ENCODE peak calls at places on chromosomes 7 and 10, in six cellular contexts. One of them, this sample, is unnamed.

GRCh38 chr7:151204383-151205032 is 5.8 kb downstream of the H2BK1 start:
- DNase-seq in kidney: no peak
- DNase-seq in endothelial cell of umbilical vein: no peak
- DNase-seq in ovary: no peak
- DNase-seq in A549: no peak
- DNase-seq in GM12865: no peak
- DNase-seq in this sample: no peak

GRCh38 chr10:66180651-66181318 is 745.1 kb upstream of the LRRTM3 start:
- DNase-seq in ovary: no peak
- DNase-seq in A549: peak
- DNase-seq in GM12865: peak
- DNase-seq in endothelial cell of umbilical vein: peak
- DNase-seq in kidney: no peak
- DNase-seq in this sample: peak

GRCh38 chr10:10043083-10043482 is 974.6 kb upstream of the CELF2 start:
- DNase-seq in GM12865: no peak
- DNase-seq in ovary: no peak
- DNase-seq in kidney: no peak
- DNase-seq in A549: no peak
- DNase-seq in endothelial cell of umbilical vein: no peak
- DNase-seq in this sample: no peak

GRCh38 chr10:121702351-121703320 is 104.4 kb upstream of the FGFR2 start:
- DNase-seq in ovary: no peak
- DNase-seq in GM12865: no peak
- DNase-seq in kidney: no peak
- DNase-seq in endothelial cell of umbilical vein: no peak
- DNase-seq in A549: peak
- DNase-seq in this sample: no peak

GRCh38 chr10:129531195-129531968 is 64.3 kb downstream of the MGMT start:
- DNase-seq in A549: peak
- DNase-seq in endothelial cell of umbilical vein: no peak
- DNase-seq in ovary: no peak
- DNase-seq in kidney: no peak
- DNase-seq in GM12865: no peak
- DNase-seq in this sample: no peak

GRCh38 chr7:107387077-107387476 is 82.8 kb upstream of the GPR22 start:
- DNase-seq in A549: no peak
- DNase-seq in kidney: peak
- DNase-seq in endothelial cell of umbilical vein: peak
- DNase-seq in ovary: no peak
- DNase-seq in GM12865: no peak
- DNase-seq in this sample: peak

GRCh38 chr10:127153166-127153565 is 43.2 kb downstream of the INSYN2A start:
- DNase-seq in ovary: no peak
- DNase-seq in A549: no peak
- DNase-seq in GM12865: no peak
- DNase-seq in kidney: no peak
- DNase-seq in endothelial cell of umbilical vein: no peak
- DNase-seq in this sample: no peak

GRCh38 chr10:130481076-130481930 is 345.1 kb downstream of the GLRX3 start:
- DNase-seq in ovary: no peak
- DNase-seq in kidney: no peak
- DNase-seq in GM12865: no peak
- DNase-seq in endothelial cell of umbilical vein: no peak
- DNase-seq in A549: no peak
- DNase-seq in this sample: no peak

GRCh38 chr7:150570712-150571465 is 3.7 kb downstream of the GIMAP4 start:
- DNase-seq in GM12865: no peak
- DNase-seq in ovary: no peak
- DNase-seq in endothelial cell of umbilical vein: no peak
- DNase-seq in kidney: no peak
- DNase-seq in A549: no peak
- DNase-seq in this sample: no peak

GRCh38 chr10:79184141-79184625 is 115.4 kb downstream of the ZMIZ1 start:
- DNase-seq in A549: peak
- DNase-seq in GM12865: no peak
- DNase-seq in kidney: peak
- DNase-seq in ovary: no peak
- DNase-seq in endothelial cell of umbilical vein: peak
- DNase-seq in this sample: no peak

GRCh38 chr10:109987413-109987812 is 20.4 kb upstream of the ADD3 start:
- DNase-seq in A549: no peak
- DNase-seq in ovary: no peak
- DNase-seq in endothelial cell of umbilical vein: peak
- DNase-seq in kidney: no peak
- DNase-seq in GM12865: no peak
- DNase-seq in this sample: no peak

GRCh38 chr7:8177109-8177933 is 84.6 kb downstream of the ICA1 start:
- DNase-seq in endothelial cell of umbilical vein: peak
- DNase-seq in A549: no peak
- DNase-seq in ovary: no peak
- DNase-seq in kidney: no peak
- DNase-seq in GM12865: peak
- DNase-seq in this sample: no peak

GRCh38 chr7:75938921-75939320 is 24.0 kb downstream of the POR start:
- DNase-seq in endothelial cell of umbilical vein: no peak
- DNase-seq in ovary: no peak
- DNase-seq in A549: no peak
- DNase-seq in kidney: no peak
- DNase-seq in GM12865: no peak
- DNase-seq in this sample: no peak

GRCh38 chr10:52853704-52854103 is 81.1 kb upstream of the MBL2 start:
- DNase-seq in A549: no peak
- DNase-seq in endothelial cell of umbilical vein: no peak
- DNase-seq in ovary: no peak
- DNase-seq in kidney: no peak
- DNase-seq in GM12865: peak
- DNase-seq in this sample: no peak

GRCh38 chr7:2488272-2488645 is 12.1 kb upstream of the GRIFIN start:
- DNase-seq in ovary: peak
- DNase-seq in A549: no peak
- DNase-seq in GM12865: no peak
- DNase-seq in kidney: peak
- DNase-seq in endothelial cell of umbilical vein: no peak
- DNase-seq in this sample: no peak

GRCh38 chr10:71911296-71911954 is 52.8 kb upstream of the CHST3 start:
- DNase-seq in ovary: no peak
- DNase-seq in kidney: no peak
- DNase-seq in endothelial cell of umbilical vein: peak
- DNase-seq in GM12865: no peak
- DNase-seq in A549: no peak
- DNase-seq in this sample: no peak

GRCh38 chr7:137873524-137873923 is 26.8 kb upstream of the DGKI start:
- DNase-seq in endothelial cell of umbilical vein: no peak
- DNase-seq in GM12865: peak
- DNase-seq in A549: no peak
- DNase-seq in ovary: no peak
- DNase-seq in kidney: no peak
- DNase-seq in this sample: no peak

GRCh38 chr10:32618482-32618881 is 172.5 kb downstream of the CCDC7 start:
- DNase-seq in endothelial cell of umbilical vein: no peak
- DNase-seq in ovary: no peak
- DNase-seq in kidney: no peak
- DNase-seq in A549: no peak
- DNase-seq in GM12865: no peak
- DNase-seq in this sample: no peak

GRCh38 chr7:44077681-44078091 is 4.6 kb downstream of the POLM start:
- DNase-seq in GM12865: no peak
- DNase-seq in kidney: peak
- DNase-seq in A549: no peak
- DNase-seq in ovary: peak
- DNase-seq in endothelial cell of umbilical vein: no peak
- DNase-seq in this sample: no peak

GRCh38 chr10:124077216-124077615 is 16.2 kb downstream of the CHST15 start:
- DNase-seq in kidney: no peak
- DNase-seq in endothelial cell of umbilical vein: no peak
- DNase-seq in ovary: no peak
- DNase-seq in GM12865: no peak
- DNase-seq in A549: no peak
- DNase-seq in this sample: no peak

GRCh38 chr10:15293862-15294835 is 76.9 kb downstream of the FAM171A1 start:
- DNase-seq in kidney: no peak
- DNase-seq in endothelial cell of umbilical vein: peak
- DNase-seq in ovary: no peak
- DNase-seq in A549: no peak
- DNase-seq in GM12865: no peak
- DNase-seq in this sample: no peak

GRCh38 chr10:2812631-2813030 is 254.7 kb upstream of the PFKP start:
- DNase-seq in endothelial cell of umbilical vein: no peak
- DNase-seq in GM12865: no peak
- DNase-seq in ovary: no peak
- DNase-seq in kidney: no peak
- DNase-seq in A549: no peak
- DNase-seq in this sample: no peak

GRCh38 chr10:11742779-11743298 is 657 bp downstream of the ECHDC3 start:
- DNase-seq in ovary: peak
- DNase-seq in endothelial cell of umbilical vein: no peak
- DNase-seq in GM12865: no peak
- DNase-seq in A549: no peak
- DNase-seq in kidney: peak
- DNase-seq in this sample: no peak

GRCh38 chr10:77972148-77972547 is 45.6 kb upstream of the DLG5 start:
- DNase-seq in GM12865: no peak
- DNase-seq in ovary: no peak
- DNase-seq in kidney: no peak
- DNase-seq in endothelial cell of umbilical vein: no peak
- DNase-seq in A549: no peak
- DNase-seq in this sample: no peak

GRCh38 chr7:91463330-91463729 is 199.1 kb downstream of the FZD1 start:
- DNase-seq in endothelial cell of umbilical vein: no peak
- DNase-seq in ovary: no peak
- DNase-seq in GM12865: no peak
- DNase-seq in kidney: no peak
- DNase-seq in A549: no peak
- DNase-seq in this sample: no peak

GRCh38 chr10:124063736-124064135 is 29.7 kb downstream of the CHST15 start:
- DNase-seq in ovary: peak
- DNase-seq in GM12865: peak
- DNase-seq in endothelial cell of umbilical vein: peak
- DNase-seq in kidney: no peak
- DNase-seq in A549: peak
- DNase-seq in this sample: no peak

GRCh38 chr10:86648706-86649426 is 5.5 kb upstream of the OPN4 start:
- DNase-seq in GM12865: peak
- DNase-seq in ovary: peak
- DNase-seq in A549: peak
- DNase-seq in kidney: no peak
- DNase-seq in endothelial cell of umbilical vein: no peak
- DNase-seq in this sample: peak

GRCh38 chr10:62528441-62528840 is 154.3 kb downstream of the ZNF365 start:
- DNase-seq in kidney: no peak
- DNase-seq in GM12865: peak
- DNase-seq in ovary: no peak
- DNase-seq in A549: no peak
- DNase-seq in endothelial cell of umbilical vein: no peak
- DNase-seq in this sample: no peak

GRCh38 chr10:62527019-62527827 is 153.1 kb downstream of the ZNF365 start:
- DNase-seq in kidney: peak
- DNase-seq in endothelial cell of umbilical vein: no peak
- DNase-seq in ovary: no peak
- DNase-seq in A549: no peak
- DNase-seq in GM12865: peak
- DNase-seq in this sample: no peak
- TF ChIP-seq CTCF in kidney: no peak
- TF ChIP-seq CTCF in endothelial cell of umbilical vein: no peak
- TF ChIP-seq CTCF in ovary: no peak
- TF ChIP-seq CTCF in A549: no peak
- TF ChIP-seq CTCF in GM12865: no peak
- TF ChIP-seq CTCF in this sample: no peak

DNA sequence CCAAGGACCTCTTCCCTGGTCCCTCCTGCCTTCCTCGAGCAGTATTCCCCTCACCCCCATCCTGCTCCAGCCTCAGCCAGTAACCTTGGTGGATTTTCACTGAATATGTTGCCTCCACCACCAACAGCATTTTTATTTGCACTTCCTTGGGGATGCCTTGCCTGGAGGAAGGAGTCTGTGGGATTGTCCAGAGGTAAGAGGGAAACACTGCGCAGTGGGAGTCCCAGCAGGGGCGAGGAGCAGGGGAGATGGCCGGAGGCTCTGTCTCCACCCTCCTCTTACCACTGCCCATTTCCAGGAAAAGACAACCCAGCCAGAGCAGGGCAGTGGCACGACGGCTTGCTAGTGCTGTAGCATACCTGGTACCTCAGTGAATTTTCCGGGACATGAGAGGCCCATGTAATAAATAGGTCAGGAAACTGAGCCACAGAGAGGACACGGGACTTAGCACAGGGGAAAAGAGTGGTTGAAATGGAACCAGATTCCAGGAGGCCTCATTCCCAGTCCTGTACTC is 388.2 kb upstream of the PODXL start:
- DNase-seq in endothelial cell of umbilical vein: no peak
- DNase-seq in A549: no peak
- DNase-seq in kidney: no peak
- DNase-seq in ovary: no peak
- DNase-seq in GM12865: no peak
- DNase-seq in this sample: no peak
- H3K4me3 ChIP-seq in endothelial cell of umbilical vein: no peak
- H3K4me3 ChIP-seq in A549: no peak
- H3K4me3 ChIP-seq in kidney: no peak
- H3K4me3 ChIP-seq in ovary: no peak
- H3K4me3 ChIP-seq in GM12865: no peak
- H3K4me3 ChIP-seq in this sample: no peak

GRCh38 chr10:51321300-51321699 is 247.0 kb downstream of the PRKG1 start:
- DNase-seq in A549: no peak
- DNase-seq in ovary: no peak
- DNase-seq in kidney: no peak
- DNase-seq in endothelial cell of umbilical vein: no peak
- DNase-seq in GM12865: no peak
- DNase-seq in this sample: no peak
- TF ChIP-seq CTCF in A549: no peak
- TF ChIP-seq CTCF in ovary: no peak
- TF ChIP-seq CTCF in kidney: no peak
- TF ChIP-seq CTCF in endothelial cell of umbilical vein: no peak
- TF ChIP-seq CTCF in GM12865: no peak
- TF ChIP-seq CTCF in this sample: no peak

DNA sequence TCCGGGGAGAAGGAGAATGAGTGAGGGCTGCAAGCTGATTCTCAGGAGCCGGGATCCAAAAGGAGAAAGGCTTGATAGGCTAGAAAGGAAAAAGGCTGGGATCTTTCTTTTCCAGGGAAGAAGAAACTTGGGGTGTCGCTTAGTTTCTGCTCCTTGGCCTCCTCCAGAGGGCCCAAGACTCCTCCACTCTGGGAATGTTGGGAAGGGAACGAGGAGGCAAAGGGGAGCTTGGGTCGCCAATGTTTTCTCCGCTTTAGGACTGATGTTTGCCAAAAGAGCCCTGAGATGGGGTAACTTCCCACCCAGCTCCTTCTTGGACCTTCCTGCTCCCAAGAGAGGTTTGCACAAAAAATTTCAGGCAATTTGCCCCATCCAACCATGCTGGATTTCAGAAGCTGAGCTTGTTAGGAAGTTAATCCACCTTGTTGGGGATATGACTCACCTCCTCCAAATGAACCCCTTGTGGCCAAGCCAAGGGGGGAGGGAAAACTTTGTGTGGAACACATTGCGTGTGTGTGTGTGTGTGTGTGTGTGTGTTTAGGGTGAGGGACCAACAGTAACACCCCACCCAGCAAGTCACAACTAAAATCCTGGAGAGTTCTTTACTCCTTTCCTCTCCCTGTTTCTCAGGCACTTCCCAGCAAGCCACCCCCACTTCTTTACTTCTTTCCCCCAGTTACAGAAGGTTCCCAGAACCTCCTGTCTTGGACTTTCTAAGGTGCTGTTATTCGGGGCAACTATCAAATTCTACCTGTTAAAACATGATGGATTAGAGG is 8.7 kb upstream of the HOXA2 start:
- DNase-seq in GM12865: no peak
- DNase-seq in kidney: peak
- DNase-seq in ovary: no peak
- DNase-seq in A549: peak
- DNase-seq in endothelial cell of umbilical vein: peak
- DNase-seq in this sample: no peak
- H3K4me3 ChIP-seq in GM12865: no peak
- H3K4me3 ChIP-seq in kidney: peak
- H3K4me3 ChIP-seq in ovary: peak
- H3K4me3 ChIP-seq in A549: peak
- H3K4me3 ChIP-seq in endothelial cell of umbilical vein: peak
- H3K4me3 ChIP-seq in this sample: no peak

This sample was measured in HFF-Myc.